ENCODE peak calls at places on chromosomes 4 and X, in ten cellular contexts. I, C, N, H, J, Z, O, F, P and D are unnamed samples.

GRCh38 chrX:24982306-24982965 is 33.3 kb downstream of the ARX start:
- DNase-seq in I (no peak), C (no peak), N (no peak), H (no peak), J (no peak), Z (no peak), O (no peak), F (no peak), P (no peak), D (no peak)

GRCh38 chrX:117973175-117974075 is 143.2 kb downstream of the KLHL13 start:
- DNase-seq in I (no peak), C (no peak), N (no peak), H (no peak), J (no peak), Z (no peak), O (no peak), F (no peak), P (peak; percentile 60), D (no peak)

GRCh38 chr4:48710446-48711209 is 69.5 kb downstream of the FRYL start:
- DNase-seq in I (no peak), C (no peak), N (no peak), H (no peak), J (no peak), Z (no peak), O (no peak), F (no peak), P (no peak), D (no peak)

GRCh38 chrX:11530621-11531020 is 135.1 kb downstream of the ARHGAP6 start:
- DNase-seq in I (no peak), C (no peak), N (no peak), H (no peak), J (no peak), Z (no peak), O (no peak), F (no peak), P (no peak), D (no peak)

GRCh38 chr4:54186371-54186770 is 42.7 kb upstream of the PDGFRA start:
- DNase-seq in I (no peak), C (no peak), N (no peak), H (no peak), J (no peak), Z (no peak), O (no peak), F (no peak), P (no peak), D (no peak)

GRCh38 chrX:66632986-66633385 is 5.9 kb downstream of the EDA2R start:
- DNase-seq in I (no peak), C (no peak), N (no peak), H (no peak), J (no peak), Z (no peak), O (no peak), F (no peak), P (no peak), D (no peak)

GRCh38 chrX:43655961-43656494 is at the start of gene MAOA:
- DNase-seq in I (no peak), C (no peak), N (peak; percentile 94), H (peak; percentile 88), J (peak; percentile 86), Z (no peak), O (peak; percentile 95), F (peak; percentile 85), P (peak; percentile 88), D (peak; percentile 82)

GRCh38 chr4:99058228-99058627 is 30.4 kb downstream of the ADH5 start:
- DNase-seq in I (no peak), C (no peak), N (no peak), H (no peak), J (no peak), Z (no peak), O (no peak), F (no peak), P (no peak), D (no peak)

GRCh38 chr4:141387299-141387698 is 166.6 kb downstream of the ZNF330 start:
- DNase-seq in I (no peak), C (no peak), N (no peak), H (no peak), J (no peak), Z (no peak), O (no peak), F (no peak), P (no peak), D (no peak)

DNA sequence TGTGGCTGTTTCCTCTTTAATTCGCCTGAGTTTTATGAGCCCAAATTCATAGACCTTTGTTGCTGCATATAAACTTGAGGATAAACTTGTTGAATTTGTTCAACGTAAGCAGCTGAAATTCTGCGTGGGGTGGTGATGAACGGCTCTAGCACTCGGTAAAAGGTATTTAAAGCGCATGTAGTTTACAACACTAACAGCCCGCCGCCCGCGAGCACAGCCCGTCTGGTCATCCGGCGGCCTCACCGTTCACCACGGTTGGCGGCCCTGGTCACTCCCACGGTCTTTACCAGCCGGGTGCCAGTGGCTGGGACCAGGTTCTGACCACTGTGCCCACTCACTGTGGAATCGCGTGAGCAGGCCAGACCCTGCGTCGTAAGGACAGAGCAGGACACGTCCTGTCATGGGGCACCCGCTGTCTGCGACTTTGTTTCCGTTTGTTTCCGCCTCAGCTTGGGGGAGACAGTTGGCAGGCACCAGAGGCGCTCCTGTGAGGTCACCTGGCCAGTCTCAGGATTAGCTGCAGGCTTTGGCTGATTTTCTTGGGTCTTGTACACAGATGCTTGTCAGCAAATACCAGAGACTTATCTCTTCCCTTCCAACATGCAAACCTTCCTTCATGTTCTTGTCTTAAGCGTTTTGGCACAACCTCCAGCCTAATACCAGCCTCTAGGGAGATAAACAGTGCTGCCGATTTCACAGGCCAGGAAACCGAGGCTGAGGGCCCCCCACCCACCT is 36.8 kb upstream of the SPON2 start:
- DNase-seq in I (no peak), C (no peak), N (peak; percentile 43), H (peak; percentile 18), J (no peak), Z (no peak), O (peak; percentile 20), F (no peak), P (no peak), D (peak; percentile 39)
- H3K4me1 ChIP-seq in I (no peaks in the 10 kb centered on the region), C (no peaks in the 10 kb centered on the region), N (no peaks in the 10 kb centered on the region), H (peaks cover 40% of the 10 kb centered on the region), J (peaks cover 5% of the 10 kb centered on the region), Z (peaks cover 5% of the 10 kb centered on the region), O (peaks cover 48% of the 10 kb centered on the region), F (peaks cover 2% of the 10 kb centered on the region), P (no peaks in the 10 kb centered on the region), D (peaks cover 59% of the 10 kb centered on the region)

GRCh38 chr4:153506972-153507678 is 41.0 kb downstream of the TMEM131L start:
- DNase-seq in I (no peak), C (no peak), N (no peak), H (no peak), J (no peak), Z (no peak), O (no peak), F (no peak), P (no peak), D (no peak)
- H3K4me1 ChIP-seq in I (peaks cover 80% of the 10 kb centered on the region), C (peaks cover 52% of the 10 kb centered on the region), N (no peaks in the 10 kb centered on the region), H (peaks cover 5% of the 10 kb centered on the region), J (no peaks in the 10 kb centered on the region), Z (peaks cover 21% of the 10 kb centered on the region), O (peaks cover 17% of the 10 kb centered on the region), F (no peaks in the 10 kb centered on the region), P (no peaks in the 10 kb centered on the region), D (peaks cover 49% of the 10 kb centered on the region)

DNA sequence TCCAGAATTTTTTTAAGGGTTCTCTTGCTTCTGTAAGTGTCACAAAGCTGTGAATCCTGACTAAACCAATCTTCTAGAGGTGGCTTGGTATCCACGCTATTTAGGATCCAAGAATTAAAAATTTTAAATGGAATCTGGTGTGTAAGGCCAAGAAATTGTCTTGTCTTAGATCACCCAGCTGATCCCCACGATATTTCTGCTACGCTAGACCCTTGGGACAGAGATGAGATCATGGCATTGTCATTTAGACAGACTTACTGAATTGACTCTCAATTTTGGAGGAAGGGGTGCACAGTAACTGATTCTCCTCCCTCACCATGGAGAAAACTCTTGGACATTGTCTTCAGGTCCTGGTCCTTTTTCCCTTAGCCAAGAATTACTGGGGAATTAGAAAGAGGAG is 5.7 kb downstream of the GPRIN3 start:
- DNase-seq in I (no peak), C (no peak), N (no peak), H (no peak), J (no peak), Z (no peak), O (no peak), F (no peak), P (no peak), D (no peak)
- H3K4me1 ChIP-seq in I (peaks cover 6% of the 10 kb centered on the region), C (peaks cover 41% of the 10 kb centered on the region), N (no peaks in the 10 kb centered on the region), H (peaks cover 6% of the 10 kb centered on the region), J (no peaks in the 10 kb centered on the region), Z (peaks cover 95% of the 10 kb centered on the region), O (no peaks in the 10 kb centered on the region), F (peaks cover 10% of the 10 kb centered on the region), P (peaks cover 11% of the 10 kb centered on the region), D (peaks cover 73% of the 10 kb centered on the region)

GRCh38 chr4:37762294-37763163 is 64.0 kb upstream of the PGM2 start:
- DNase-seq in I (peak; percentile 6), C (no peak), N (no peak), H (no peak), J (no peak), Z (no peak), O (no peak), F (peak; percentile 14), P (peak; percentile 22), D (peak; percentile 21)

GRCh38 chr4:37760840-37761239 is 65.6 kb upstream of the PGM2 start:
- DNase-seq in I (no peak), C (no peak), N (no peak), H (no peak), J (no peak), Z (no peak), O (no peak), F (no peak), P (no peak), D (peak; percentile 26)

GRCh38 chr4:37757705-37758104 is 68.8 kb upstream of the PGM2 start:
- DNase-seq in I (no peak), C (no peak), N (no peak), H (no peak), J (no peak), Z (no peak), O (no peak), F (no peak), P (no peak), D (no peak)

GRCh38 chr4:37758226-37758625 is 68.3 kb upstream of the PGM2 start:
- DNase-seq in I (no peak), C (no peak), N (peak; percentile 52), H (no peak), J (no peak), Z (no peak), O (peak; percentile 28), F (no peak), P (no peak), D (peak; percentile 68)

DNA sequence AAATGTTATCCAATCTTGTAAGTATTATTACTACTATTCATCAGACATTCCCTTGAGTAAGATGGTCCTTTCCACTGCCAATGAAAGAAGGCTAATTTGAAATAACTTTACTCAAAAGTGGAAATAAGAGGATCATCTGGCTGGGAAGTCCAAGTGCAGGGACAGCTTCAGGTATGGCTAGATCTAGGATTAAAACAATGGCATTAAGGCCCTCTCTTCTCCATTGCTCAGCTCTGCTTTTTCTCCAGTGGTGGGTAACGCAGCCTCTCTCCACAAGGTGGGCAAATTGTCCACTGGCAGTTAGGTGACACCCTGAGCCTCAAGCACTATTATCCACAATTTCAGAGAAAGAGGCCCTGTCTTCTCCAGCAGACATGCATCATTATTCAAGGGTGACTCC is 66.7 kb upstream of the PGM2 start:
- DNase-seq in I (no peak), C (no peak), N (no peak), H (no peak), J (no peak), Z (no peak), O (no peak), F (no peak), P (no peak), D (no peak)
- H3K4me1 ChIP-seq in I (no peaks in the 10 kb centered on the region), C (peaks cover 5% of the 10 kb centered on the region), N (no peaks in the 10 kb centered on the region), H (no peaks in the 10 kb centered on the region), J (no peaks in the 10 kb centered on the region), Z (no peaks in the 10 kb centered on the region), O (peaks cover 4% of the 10 kb centered on the region), F (no peaks in the 10 kb centered on the region), P (no peaks in the 10 kb centered on the region), D (peaks cover 23% of the 10 kb centered on the region)